ENCODE peak calls at places on chromosomes 13 and 19, in ten cellular contexts. One of them, this sample, is unnamed.

GRCh38 chr19:13764821-13765394 is 586 bp downstream of the MRI1 start:
- DNase-seq in AG04449: no peak
- DNase-seq in DND-41: peak
- DNase-seq in BJ: no peak
- DNase-seq in NB4: peak
- DNase-seq in stomach: peak
- DNase-seq in esophagus squamous epithelium: no peak
- DNase-seq in spleen: peak
- DNase-seq in GM23338: peak
- DNase-seq in GM12864: no peak
- DNase-seq in this sample: no peak

GRCh38 chr19:13817615-13818371 is 22.6 kb downstream of the ZSWIM4 start:
- DNase-seq in AG04449: no peak
- DNase-seq in DND-41: no peak
- DNase-seq in BJ: no peak
- DNase-seq in NB4: no peak
- DNase-seq in stomach: peak
- DNase-seq in esophagus squamous epithelium: no peak
- DNase-seq in spleen: peak
- DNase-seq in GM23338: peak
- DNase-seq in GM12864: no peak
- DNase-seq in this sample: no peak

GRCh38 chr19:45922281-45922680 is 7.7 kb upstream of the NANOS2 start:
- DNase-seq in AG04449: no peak
- DNase-seq in DND-41: no peak
- DNase-seq in BJ: no peak
- DNase-seq in NB4: peak
- DNase-seq in stomach: no peak
- DNase-seq in esophagus squamous epithelium: no peak
- DNase-seq in spleen: no peak
- DNase-seq in GM23338: peak
- DNase-seq in GM12864: no peak
- DNase-seq in this sample: no peak

GRCh38 chr13:59312776-59313175 is 851.0 kb downstream of the DIAPH3 start:
- DNase-seq in AG04449: no peak
- DNase-seq in DND-41: no peak
- DNase-seq in BJ: no peak
- DNase-seq in NB4: no peak
- DNase-seq in stomach: no peak
- DNase-seq in esophagus squamous epithelium: no peak
- DNase-seq in spleen: no peak
- DNase-seq in GM23338: no peak
- DNase-seq in GM12864: no peak
- DNase-seq in this sample: no peak

GRCh38 chr13:48431987-48432615 is 19.2 kb upstream of the LPAR6 start:
- DNase-seq in AG04449: no peak
- DNase-seq in DND-41: no peak
- DNase-seq in BJ: peak
- DNase-seq in NB4: no peak
- DNase-seq in stomach: no peak
- DNase-seq in esophagus squamous epithelium: no peak
- DNase-seq in spleen: no peak
- DNase-seq in GM23338: no peak
- DNase-seq in GM12864: no peak
- DNase-seq in this sample: no peak

GRCh38 chr13:47908200-47908902 is 92.7 kb downstream of the SUCLA2 start:
- DNase-seq in AG04449: no peak
- DNase-seq in DND-41: no peak
- DNase-seq in BJ: no peak
- DNase-seq in NB4: no peak
- DNase-seq in stomach: no peak
- DNase-seq in esophagus squamous epithelium: no peak
- DNase-seq in spleen: no peak
- DNase-seq in GM23338: no peak
- DNase-seq in GM12864: no peak
- DNase-seq in this sample: no peak

GRCh38 chr13:60765700-60766411 is 368.8 kb downstream of the TDRD3 start:
- DNase-seq in AG04449: no peak
- DNase-seq in DND-41: no peak
- DNase-seq in BJ: no peak
- DNase-seq in NB4: no peak
- DNase-seq in stomach: no peak
- DNase-seq in esophagus squamous epithelium: no peak
- DNase-seq in spleen: no peak
- DNase-seq in GM23338: no peak
- DNase-seq in GM12864: no peak
- DNase-seq in this sample: no peak

GRCh38 chr19:33801411-33801810 is 4.7 kb downstream of the KCTD15 start:
- DNase-seq in AG04449: no peak
- DNase-seq in DND-41: no peak
- DNase-seq in BJ: no peak
- DNase-seq in NB4: no peak
- DNase-seq in stomach: no peak
- DNase-seq in esophagus squamous epithelium: no peak
- DNase-seq in spleen: no peak
- DNase-seq in GM23338: no peak
- DNase-seq in GM12864: no peak
- DNase-seq in this sample: no peak

GRCh38 chr19:18685597-18686164 is 2.2 kb downstream of the CRTC1 start:
- DNase-seq in AG04449: no peak
- DNase-seq in DND-41: no peak
- DNase-seq in BJ: no peak
- DNase-seq in NB4: no peak
- DNase-seq in stomach: no peak
- DNase-seq in esophagus squamous epithelium: no peak
- DNase-seq in spleen: no peak
- DNase-seq in GM23338: no peak
- DNase-seq in GM12864: no peak
- DNase-seq in this sample: no peak

GRCh38 chr19:18683109-18683954 is at the start of gene CRTC1:
- DNase-seq in AG04449: no peak
- DNase-seq in DND-41: peak
- DNase-seq in BJ: no peak
- DNase-seq in NB4: peak
- DNase-seq in stomach: peak
- DNase-seq in esophagus squamous epithelium: peak
- DNase-seq in spleen: peak
- DNase-seq in GM23338: peak
- DNase-seq in GM12864: no peak
- DNase-seq in this sample: no peak

GRCh38 chr19:18684642-18684993 is 1.1 kb downstream of the CRTC1 start:
- DNase-seq in AG04449: no peak
- DNase-seq in DND-41: no peak
- DNase-seq in BJ: no peak
- DNase-seq in NB4: no peak
- DNase-seq in stomach: no peak
- DNase-seq in esophagus squamous epithelium: no peak
- DNase-seq in spleen: no peak
- DNase-seq in GM23338: no peak
- DNase-seq in GM12864: no peak
- DNase-seq in this sample: no peak

GRCh38 chr19:18683955-18684641 is 618 bp downstream of the CRTC1 start:
- DNase-seq in AG04449: no peak
- DNase-seq in DND-41: no peak
- DNase-seq in BJ: no peak
- DNase-seq in NB4: no peak
- DNase-seq in stomach: no peak
- DNase-seq in esophagus squamous epithelium: no peak
- DNase-seq in spleen: no peak
- DNase-seq in GM23338: no peak
- DNase-seq in GM12864: no peak
- DNase-seq in this sample: no peak

DNA sequence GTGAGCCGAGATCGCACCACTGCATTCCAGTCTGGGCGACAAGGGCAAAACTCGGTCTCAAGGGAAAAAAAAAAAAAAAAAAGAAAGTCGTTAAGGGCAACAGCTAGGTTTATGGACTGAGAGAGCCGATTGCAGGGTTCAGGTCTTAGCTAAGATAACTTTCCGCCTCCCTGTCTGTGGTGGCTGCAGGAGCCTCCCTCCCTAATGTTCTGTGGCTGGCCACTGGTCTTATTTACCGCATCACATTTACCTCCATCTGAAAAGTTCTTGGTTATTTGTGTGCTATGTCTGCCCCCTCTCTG is 722 bp upstream of the CRTC1 start:
- DNase-seq in AG04449: no peak
- DNase-seq in DND-41: no peak
- DNase-seq in BJ: no peak
- DNase-seq in NB4: peak
- DNase-seq in stomach: no peak
- DNase-seq in esophagus squamous epithelium: no peak
- DNase-seq in spleen: no peak
- DNase-seq in GM23338: no peak
- DNase-seq in GM12864: no peak
- DNase-seq in this sample: no peak
- H3K4me3 ChIP-seq in AG04449: peak
- H3K4me3 ChIP-seq in DND-41: peak
- H3K4me3 ChIP-seq in BJ: no peak
- H3K4me3 ChIP-seq in NB4: peak
- H3K4me3 ChIP-seq in stomach: peak
- H3K4me3 ChIP-seq in esophagus squamous epithelium: peak
- H3K4me3 ChIP-seq in spleen: peak
- H3K4me3 ChIP-seq in GM23338: peak
- H3K4me3 ChIP-seq in GM12864: peak
- H3K4me3 ChIP-seq in this sample: peak

GRCh38 chr19:10565028-10565566 is 713 bp downstream of the KRI1 start:
- DNase-seq in AG04449: no peak
- DNase-seq in DND-41: peak
- DNase-seq in BJ: no peak
- DNase-seq in NB4: peak
- DNase-seq in stomach: peak
- DNase-seq in esophagus squamous epithelium: no peak
- DNase-seq in spleen: no peak
- DNase-seq in GM23338: peak
- DNase-seq in GM12864: no peak
- DNase-seq in this sample: no peak

GRCh38 chr19:10567696-10568443 is 909 bp downstream of the CDKN2D start:
- DNase-seq in AG04449: no peak
- DNase-seq in DND-41: no peak
- DNase-seq in BJ: no peak
- DNase-seq in NB4: peak
- DNase-seq in stomach: no peak
- DNase-seq in esophagus squamous epithelium: no peak
- DNase-seq in spleen: no peak
- DNase-seq in GM23338: no peak
- DNase-seq in GM12864: no peak
- DNase-seq in this sample: no peak

GRCh38 chr19:10566408-10566657 is 523 bp upstream of the KRI1 start:
- DNase-seq in AG04449: no peak
- DNase-seq in DND-41: no peak
- DNase-seq in BJ: no peak
- DNase-seq in NB4: no peak
- DNase-seq in stomach: no peak
- DNase-seq in esophagus squamous epithelium: no peak
- DNase-seq in spleen: no peak
- DNase-seq in GM23338: no peak
- DNase-seq in GM12864: no peak
- DNase-seq in this sample: no peak

GRCh38 chr19:10566658-10567410 is 1.0 kb upstream of the KRI1 start:
- DNase-seq in AG04449: no peak
- DNase-seq in DND-41: peak
- DNase-seq in BJ: no peak
- DNase-seq in NB4: peak
- DNase-seq in stomach: no peak
- DNase-seq in esophagus squamous epithelium: no peak
- DNase-seq in spleen: peak
- DNase-seq in GM23338: no peak
- DNase-seq in GM12864: peak
- DNase-seq in this sample: no peak

DNA sequence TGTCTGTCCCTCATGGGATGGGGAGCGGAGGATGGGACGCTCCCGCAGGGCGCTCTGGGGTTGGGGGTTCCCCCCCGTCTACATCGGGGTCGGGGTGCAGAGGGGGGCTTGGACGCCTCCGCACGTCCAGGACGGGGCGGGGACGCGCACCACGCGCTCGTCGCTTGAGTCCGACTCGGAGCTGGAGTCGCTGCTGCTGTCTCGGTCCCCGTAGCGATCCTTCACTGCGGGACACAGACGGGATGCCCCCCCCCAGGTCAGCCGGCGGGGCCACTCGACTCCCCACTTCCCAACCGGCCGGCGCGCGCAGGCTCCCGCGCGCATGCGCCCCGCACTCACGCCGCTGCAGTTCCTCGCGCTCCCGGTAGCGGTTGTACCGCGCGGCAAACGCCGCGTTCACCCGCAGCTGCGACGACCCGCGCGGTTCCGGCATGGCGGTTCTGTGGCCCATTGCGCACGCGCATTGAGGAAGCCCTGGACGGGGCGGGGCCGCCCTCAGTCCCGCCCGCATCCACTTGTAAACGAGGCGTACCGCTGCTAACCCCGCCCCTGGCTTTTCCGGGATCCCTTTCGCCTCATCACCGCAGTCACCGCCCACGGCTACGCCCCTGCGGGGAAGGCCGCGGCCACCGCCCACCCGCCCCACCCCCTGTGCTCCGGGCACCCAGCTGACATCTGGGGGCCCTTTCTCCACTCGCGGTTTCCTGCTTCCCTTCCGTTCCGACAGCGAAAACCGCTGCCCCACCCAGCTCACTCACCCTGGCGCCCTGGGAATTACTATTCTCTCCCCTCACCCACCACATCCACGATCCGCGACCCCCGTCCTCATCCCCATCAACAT is at the start of gene KRI1:
- DNase-seq in AG04449: peak
- DNase-seq in DND-41: peak
- DNase-seq in BJ: peak
- DNase-seq in NB4: peak
- DNase-seq in stomach: peak
- DNase-seq in esophagus squamous epithelium: peak
- DNase-seq in spleen: peak
- DNase-seq in GM23338: peak
- DNase-seq in GM12864: peak
- DNase-seq in this sample: peak
- TF ChIP-seq CTCF in AG04449: peak
- TF ChIP-seq CTCF in DND-41: peak
- TF ChIP-seq CTCF in BJ: peak
- TF ChIP-seq CTCF in NB4: peak
- TF ChIP-seq CTCF in stomach: no peak
- TF ChIP-seq CTCF in esophagus squamous epithelium: peak
- TF ChIP-seq CTCF in spleen: peak
- TF ChIP-seq CTCF in GM23338: peak
- TF ChIP-seq CTCF in GM12864: peak
- TF ChIP-seq CTCF in this sample: no peak

GRCh38 chr13:98584668-98585397 is 7.9 kb upstream of the STK24 start:
- DNase-seq in AG04449: no peak
- DNase-seq in DND-41: no peak
- DNase-seq in BJ: no peak
- DNase-seq in NB4: no peak
- DNase-seq in stomach: no peak
- DNase-seq in esophagus squamous epithelium: no peak
- DNase-seq in spleen: no peak
- DNase-seq in GM23338: no peak
- DNase-seq in GM12864: no peak
- DNase-seq in this sample: no peak

GRCh38 chr13:98586400-98587144 is 9.7 kb upstream of the STK24 start:
- DNase-seq in AG04449: no peak
- DNase-seq in DND-41: no peak
- DNase-seq in BJ: no peak
- DNase-seq in NB4: no peak
- DNase-seq in stomach: no peak
- DNase-seq in esophagus squamous epithelium: no peak
- DNase-seq in spleen: no peak
- DNase-seq in GM23338: no peak
- DNase-seq in GM12864: no peak
- DNase-seq in this sample: no peak

GRCh38 chr13:98582947-98583346 is 6.0 kb upstream of the STK24 start:
- DNase-seq in AG04449: no peak
- DNase-seq in DND-41: no peak
- DNase-seq in BJ: no peak
- DNase-seq in NB4: no peak
- DNase-seq in stomach: no peak
- DNase-seq in esophagus squamous epithelium: no peak
- DNase-seq in spleen: no peak
- DNase-seq in GM23338: no peak
- DNase-seq in GM12864: no peak
- DNase-seq in this sample: no peak

GRCh38 chr13:98585398-98585754 is 8.5 kb upstream of the STK24 start:
- DNase-seq in AG04449: no peak
- DNase-seq in DND-41: no peak
- DNase-seq in BJ: no peak
- DNase-seq in NB4: no peak
- DNase-seq in stomach: no peak
- DNase-seq in esophagus squamous epithelium: no peak
- DNase-seq in spleen: no peak
- DNase-seq in GM23338: no peak
- DNase-seq in GM12864: no peak
- DNase-seq in this sample: no peak

DNA sequence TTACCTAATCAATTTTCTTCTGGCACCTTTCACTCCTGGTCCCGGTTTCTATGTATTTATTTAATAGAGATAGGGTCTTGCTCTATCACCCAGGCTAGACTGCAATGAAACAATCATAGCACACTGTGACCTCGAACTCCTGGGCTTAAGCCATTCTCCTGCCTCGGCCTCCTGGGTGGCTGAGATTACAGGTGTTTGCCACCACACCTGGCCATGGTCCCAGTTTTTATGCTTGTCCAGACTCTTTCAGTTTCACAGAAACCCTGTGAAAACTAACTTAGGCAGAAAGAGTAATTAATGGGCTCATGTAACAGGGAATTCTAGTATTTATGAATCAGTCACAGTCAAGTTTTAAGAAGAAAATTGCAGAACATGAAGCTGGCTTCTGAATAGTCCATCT is 9.0 kb upstream of the STK24 start:
- DNase-seq in AG04449: no peak
- DNase-seq in DND-41: no peak
- DNase-seq in BJ: no peak
- DNase-seq in NB4: no peak
- DNase-seq in stomach: no peak
- DNase-seq in esophagus squamous epithelium: no peak
- DNase-seq in spleen: no peak
- DNase-seq in GM23338: no peak
- DNase-seq in GM12864: no peak
- DNase-seq in this sample: no peak
- H3K4me3 ChIP-seq in AG04449: no peak
- H3K4me3 ChIP-seq in DND-41: no peak
- H3K4me3 ChIP-seq in BJ: no peak
- H3K4me3 ChIP-seq in NB4: no peak
- H3K4me3 ChIP-seq in stomach: no peak
- H3K4me3 ChIP-seq in esophagus squamous epithelium: no peak
- H3K4me3 ChIP-seq in spleen: no peak
- H3K4me3 ChIP-seq in GM23338: no peak
- H3K4me3 ChIP-seq in GM12864: no peak
- H3K4me3 ChIP-seq in this sample: no peak

DNA sequence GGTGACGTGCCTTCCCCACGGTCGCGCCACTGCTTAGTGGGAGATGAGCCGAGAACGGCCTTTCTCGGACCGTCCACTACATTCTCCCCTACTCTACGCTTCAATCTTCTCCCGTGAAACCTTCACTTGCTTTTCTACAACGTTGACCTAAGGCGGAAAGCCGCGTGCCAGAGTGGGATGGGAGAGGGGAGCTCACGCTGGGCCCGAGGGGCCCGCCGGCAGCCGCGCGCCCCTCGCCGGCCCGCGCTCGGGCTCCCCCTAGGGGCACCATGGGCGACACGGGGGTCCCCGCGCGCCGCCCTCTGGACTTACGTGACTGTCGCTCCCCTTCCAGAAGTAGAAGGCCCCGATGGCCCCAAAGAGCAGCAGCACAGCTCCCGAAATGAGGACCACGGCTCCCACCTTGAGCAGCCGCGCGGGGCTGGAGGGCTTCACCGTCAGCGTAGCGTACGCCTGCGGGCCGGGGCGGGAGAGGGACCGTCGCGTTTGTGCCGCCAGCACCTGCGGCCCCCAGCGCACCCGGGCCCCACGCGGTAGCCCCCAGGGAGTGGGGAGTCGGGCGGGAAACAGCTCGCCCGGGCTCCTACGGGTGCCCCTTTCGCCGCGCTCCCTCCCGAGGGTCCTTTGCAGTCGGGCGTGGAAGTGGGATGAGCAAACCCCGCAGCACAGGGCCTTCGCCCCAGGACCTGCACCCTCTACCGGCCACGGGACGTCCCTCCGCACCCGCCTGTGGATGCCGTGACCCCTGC is 727 bp downstream of the CNMD start:
- DNase-seq in AG04449: no peak
- DNase-seq in DND-41: no peak
- DNase-seq in BJ: no peak
- DNase-seq in NB4: no peak
- DNase-seq in stomach: no peak
- DNase-seq in esophagus squamous epithelium: no peak
- DNase-seq in spleen: peak
- DNase-seq in GM23338: peak
- DNase-seq in GM12864: no peak
- DNase-seq in this sample: no peak
- TF ChIP-seq CTCF in AG04449: peak
- TF ChIP-seq CTCF in DND-41: no peak
- TF ChIP-seq CTCF in BJ: peak
- TF ChIP-seq CTCF in NB4: no peak
- TF ChIP-seq CTCF in stomach: peak
- TF ChIP-seq CTCF in esophagus squamous epithelium: peak
- TF ChIP-seq CTCF in spleen: no peak
- TF ChIP-seq CTCF in GM23338: peak
- TF ChIP-seq CTCF in GM12864: peak
- TF ChIP-seq CTCF in this sample: peak